ENCODE peak calls at places on chromosomes 3 and 15, in five cellular contexts. Y, K, V, H and O are unnamed samples.

GRCh38 chr3:65596511-65597224 is 442.1 kb downstream of the MAGI1 start:
- DNase-seq in Y (no peak), K (no peak), V (no peak), H (no peak), O (no peak)

GRCh38 chr15:75436861-75437260 is 14.6 kb downstream of the SIN3A start:
- DNase-seq in Y (no peak), K (no peak), V (no peak), H (peak), O (no peak)

GRCh38 chr3:196941846-196942225 is 492 bp downstream of the NCBP2 start:
- DNase-seq in Y (no peak), K (peak), V (peak), H (no peak), O (no peak)

GRCh38 chr15:90174140-90174891 is 26.8 kb upstream of the SEMA4B start:
- DNase-seq in Y (no peak), K (peak), V (no peak), H (peak), O (no peak)

GRCh38 chr3:48022178-48022577 is 6.0 kb upstream of the MAP4 start:
- DNase-seq in Y (no peak), K (no peak), V (no peak), H (no peak), O (no peak)

GRCh38 chr3:187986514-187986934 is 167.4 kb upstream of the LPP start:
- DNase-seq in Y (peak), K (peak), V (no peak), H (peak), O (peak)

GRCh38 chr3:157405457-157405856 is 31.2 kb upstream of the PTX3 start:
- DNase-seq in Y (no peak), K (no peak), V (no peak), H (no peak), O (no peak)

GRCh38 chr15:51318382-51319150 is 19.8 kb downstream of the CYP19A1 start:
- DNase-seq in Y (no peak), K (no peak), V (no peak), H (no peak), O (no peak)

GRCh38 chr3:49717539-49718418 is 1.7 kb downstream of the AMIGO3 start:
- DNase-seq in Y (no peak), K (no peak), V (no peak), H (no peak), O (no peak)

GRCh38 chr15:96054029-96054428 is 276.5 kb upstream of the NR2F2 start:
- DNase-seq in Y (no peak), K (no peak), V (no peak), H (no peak), O (no peak)

GRCh38 chr3:49377483-49377882 is 19.3 kb upstream of the GPX1 start:
- DNase-seq in Y (no peak), K (peak), V (no peak), H (peak), O (no peak)

GRCh38 chr3:107523361-107524213 is 825 bp downstream of the BBX start:
- DNase-seq in Y (no peak), K (peak), V (peak), H (peak), O (peak)

GRCh38 chr15:74956648-74957300 is at the start of gene RPP25:
- DNase-seq in Y (peak), K (peak), V (peak), H (peak), O (peak)

GRCh38 chr3:130517541-130517940 is 564 bp downstream of the COL6A6 start:
- DNase-seq in Y (no peak), K (no peak), V (no peak), H (peak), O (no peak)

GRCh38 chr15:46848704-46849103 is 868.6 kb upstream of the SEMA6D start:
- DNase-seq in Y (peak), K (peak), V (no peak), H (no peak), O (no peak)

GRCh38 chr3:37279226-37279625 is 104.8 kb upstream of the LRRFIP2 start:
- DNase-seq in Y (no peak), K (no peak), V (no peak), H (no peak), O (no peak)

GRCh38 chr3:137988982-137989381 is 21.0 kb upstream of the CLDN18 start:
- DNase-seq in Y (no peak), K (no peak), V (no peak), H (no peak), O (no peak)

GRCh38 chr3:8549354-8549753 is 47.7 kb downstream of the LMCD1 start:
- DNase-seq in Y (no peak), K (no peak), V (no peak), H (no peak), O (no peak)

GRCh38 chr3:107813066-107813465 is 277.8 kb downstream of the CD47 start:
- DNase-seq in Y (no peak), K (no peak), V (no peak), H (no peak), O (no peak)